ENCODE peak calls at places on chromosomes 1 and 21, in eight cellular contexts. Q, M, G, R, E, X, T and U are unnamed samples.

GRCh38 chr1:1788646-1789431 is 10.6 kb upstream of the NADK start:
- DNase-seq in G (peak; percentile 50), E (peak; percentile 58), M (no peak), X (peak; percentile 44), Q (no peak), R (peak; percentile 21), T (no peak), U (no peak)

GRCh38 chr1:29122987-29123870 is 474 bp downstream of the TMEM200B start:
- DNase-seq in G (no peak), M (no peak), Q (no peak), R (no peak), X (peak; percentile 36), E (peak; percentile 58), T (no peak), U (peak; percentile 57)

GRCh38 chr1:181264843-181265242 is 176.3 kb downstream of the IER5 start:
- DNase-seq in E (no peak), R (no peak), M (no peak), X (no peak), T (no peak), G (no peak), Q (no peak), U (no peak)

GRCh38 chr1:232622378-232622777 is 7.6 kb downstream of the SIPA1L2 start:
- DNase-seq in G (no peak), T (no peak), M (no peak), Q (no peak), R (no peak), X (no peak), E (no peak), U (no peak)

GRCh38 chr1:63557365-63557987 is 34.2 kb downstream of the EFCAB7 start:
- DNase-seq in G (no peak), M (no peak), T (no peak), Q (peak; percentile 54), R (peak; percentile 43), X (peak; percentile 72), E (peak; percentile 69), U (peak; percentile 24)

GRCh38 chr1:42523171-42523570 is 60.1 kb downstream of the CCDC30 start:
- DNase-seq in R (no peak), G (no peak), X (no peak), M (no peak), T (no peak), Q (no peak), E (no peak), U (no peak)

GRCh38 chr1:244678687-244679086 is 25.8 kb downstream of the DESI2 start:
- DNase-seq in X (no peak), E (peak; percentile 61), G (no peak), R (no peak), T (no peak), M (no peak), Q (no peak), U (no peak)

GRCh38 chr1:101483982-101484381 is 247.2 kb downstream of the S1PR1 start:
- DNase-seq in R (no peak), M (no peak), Q (no peak), T (no peak), X (no peak), G (no peak), E (no peak), U (no peak)

GRCh38 chr21:28317177-28317950 is 675.3 kb downstream of the LTN1 start:
- DNase-seq in G (no peak), R (no peak), T (no peak), X (peak; percentile 62), Q (no peak), M (no peak), E (peak; percentile 14), U (no peak)

GRCh38 chr1:246797597-246797996 is 73.4 kb downstream of the SCCPDH start:
- DNase-seq in T (no peak), R (no peak), Q (no peak), G (no peak), X (no peak), M (no peak), E (no peak), U (no peak)

DNA sequence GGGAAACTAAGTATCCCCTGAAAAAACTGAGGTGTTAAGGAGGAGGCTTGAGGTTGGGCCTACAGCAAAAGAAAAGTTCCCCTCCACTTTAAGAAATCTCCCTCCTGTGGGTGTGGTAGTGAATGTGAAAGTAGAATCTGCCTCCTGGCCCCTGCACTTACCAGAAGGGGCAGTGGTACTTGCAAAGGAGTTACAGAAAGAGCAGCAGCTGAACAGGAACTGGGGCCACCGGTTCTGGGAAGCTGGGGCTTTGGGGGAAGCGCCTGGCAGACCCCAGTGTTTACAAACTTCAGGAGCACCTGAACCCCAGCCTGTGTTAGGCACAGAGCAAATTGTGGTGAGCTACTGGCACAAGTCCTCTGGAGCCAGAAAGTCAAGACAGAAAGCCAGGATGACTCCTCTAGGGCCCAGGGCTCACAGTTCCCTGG is 250.2 kb upstream of the FGGY start:
- DNase-seq in E (peak; percentile 30), R (no peak), G (no peak), X (peak; percentile 48), T (no peak), Q (no peak), M (no peak), U (peak; percentile 69)
- TF ChIP-seq CTCF in E (peak; percentile 14), R (no peak), G (peak; percentile 28), X (peak; percentile 49), T (no peak), Q (no peak), M (no peak), U (peak; percentile 25)

DNA sequence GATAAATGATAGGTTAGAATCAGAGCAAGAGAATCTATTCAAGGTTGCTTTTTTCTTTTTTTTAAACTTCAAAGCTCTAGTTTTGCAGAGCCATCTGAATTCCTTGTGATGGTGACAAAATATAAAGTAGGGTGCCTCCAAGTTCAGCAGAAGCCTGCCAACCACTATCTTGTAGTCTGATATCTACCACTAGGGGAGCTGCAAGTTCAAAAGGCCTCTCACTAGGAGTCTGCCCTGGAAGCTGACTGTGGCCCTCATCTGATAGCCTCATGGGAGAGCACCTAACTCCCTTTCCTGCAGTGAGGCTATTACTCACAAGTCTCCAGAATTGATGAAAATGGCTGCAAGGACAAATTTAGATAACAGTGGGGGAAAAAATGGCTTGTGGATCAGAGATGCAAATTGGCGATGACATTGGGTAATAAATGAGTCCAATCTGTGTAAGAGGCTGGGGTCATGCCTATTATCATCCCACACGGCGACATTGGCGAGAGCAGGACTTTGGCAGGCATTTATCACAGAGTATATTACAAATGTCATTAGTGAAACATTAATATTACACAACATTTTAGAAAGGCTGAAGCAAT is 10.7 kb upstream of the ZP4 start:
- DNase-seq in X (no peak), R (no peak), G (no peak), E (no peak), Q (peak; percentile 11), T (no peak), M (no peak), U (peak; percentile 22)
- TF ChIP-seq CTCF in X (no peak), R (peak; percentile 66), G (no peak), E (peak; percentile 34), Q (peak; percentile 46), T (no peak), M (peak; percentile 11), U (peak; percentile 37)

GRCh38 chr1:215677112-215677511 is 110.0 kb downstream of the KCTD3 start:
- DNase-seq in M (no peak), R (no peak), T (no peak), E (no peak), X (no peak), Q (no peak), G (no peak), U (no peak)
- TF ChIP-seq CTCF in M (no peak), R (no peak), T (no peak), E (no peak), X (no peak), Q (peak; percentile 17), G (no peak), U (no peak)

DNA sequence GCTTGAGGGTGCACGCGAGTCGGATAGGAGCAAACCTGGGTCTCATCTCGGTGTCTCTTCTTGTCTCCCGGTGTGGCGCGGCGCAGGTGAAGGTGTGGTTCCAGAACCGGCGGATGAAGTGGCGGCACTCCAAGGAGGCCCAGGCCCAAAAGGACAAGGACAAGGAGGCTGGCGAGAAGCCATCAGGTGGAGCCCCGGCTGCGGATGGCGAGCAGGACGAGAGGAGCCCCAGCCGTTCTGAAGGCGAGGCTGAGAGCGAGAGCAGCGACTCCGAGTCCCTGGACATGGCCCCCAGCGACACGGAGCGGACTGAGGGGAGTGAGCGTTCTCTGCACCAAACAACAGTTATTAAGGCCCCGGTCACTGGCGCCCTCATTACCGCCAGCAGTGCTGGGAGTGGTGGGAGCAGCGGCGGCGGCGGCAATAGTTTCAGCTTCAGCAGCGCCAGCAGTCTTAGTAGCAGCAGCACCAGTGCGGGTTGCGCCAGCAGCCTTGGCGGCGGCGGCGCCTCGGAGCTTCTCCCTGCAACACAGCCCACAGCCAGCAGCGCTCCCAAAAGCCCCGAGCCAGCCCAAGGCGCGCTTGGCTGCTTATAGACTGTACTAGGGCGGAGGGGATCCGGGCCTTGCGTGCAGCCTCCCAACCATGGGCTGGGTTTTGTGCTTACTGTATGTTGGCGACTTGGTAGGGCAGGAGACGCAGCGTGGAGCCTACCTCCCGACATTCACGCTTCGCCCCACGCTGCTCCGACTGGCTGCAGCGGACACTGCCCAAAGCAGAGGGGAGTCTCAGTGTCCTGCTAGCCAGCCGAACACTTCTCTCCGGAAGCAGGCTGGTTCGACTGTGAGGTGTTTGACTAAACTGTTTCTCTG is 5.1 kb downstream of the HLX start:
- DNase-seq in X (peak; percentile 42), E (peak; percentile 58), R (no peak), T (no peak), M (no peak), G (no peak), Q (peak; percentile 21), U (peak; percentile 11)
- TF ChIP-seq CTCF in X (no peak), E (no peak), R (no peak), T (no peak), M (no peak), G (no peak), Q (no peak), U (no peak)

DNA sequence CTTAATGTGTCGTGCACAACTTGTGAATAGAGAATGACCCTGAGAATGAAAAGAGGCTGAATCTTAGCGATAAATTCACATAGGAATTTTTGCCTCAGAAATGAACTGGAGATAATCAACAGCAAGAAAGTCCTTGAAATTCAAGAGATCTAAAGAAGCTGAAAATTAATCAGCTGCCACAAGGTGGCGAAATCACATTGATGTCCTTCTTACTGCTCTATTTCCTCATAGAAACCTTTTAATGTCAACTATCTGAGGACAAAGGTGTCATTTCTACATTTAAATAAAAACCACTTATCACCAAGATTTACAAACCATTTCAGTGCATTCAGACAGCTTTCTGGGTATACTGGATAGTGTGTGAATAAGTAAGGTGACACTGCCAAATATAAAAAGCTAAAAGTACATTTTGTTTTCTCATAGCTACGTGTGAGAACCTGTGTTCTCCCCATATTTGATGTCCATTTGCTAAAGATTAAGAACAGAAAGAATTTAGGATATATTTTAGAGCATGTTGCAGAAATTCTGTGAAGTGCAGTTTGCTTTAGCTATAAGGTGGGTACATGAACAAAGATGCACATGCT is 485.3 kb upstream of the PTBP2 start:
- DNase-seq in R (peak; percentile 20), T (no peak), E (peak; percentile 85), Q (peak; percentile 69), M (no peak), X (peak; percentile 88), G (no peak), U (peak; percentile 23)
- TF ChIP-seq CTCF in R (peak; percentile 84), T (peak; percentile 23), E (peak; percentile 63), Q (peak; percentile 72), M (peak; percentile 62), X (peak; percentile 54), G (peak; percentile 64), U (peak; percentile 39)

DNA sequence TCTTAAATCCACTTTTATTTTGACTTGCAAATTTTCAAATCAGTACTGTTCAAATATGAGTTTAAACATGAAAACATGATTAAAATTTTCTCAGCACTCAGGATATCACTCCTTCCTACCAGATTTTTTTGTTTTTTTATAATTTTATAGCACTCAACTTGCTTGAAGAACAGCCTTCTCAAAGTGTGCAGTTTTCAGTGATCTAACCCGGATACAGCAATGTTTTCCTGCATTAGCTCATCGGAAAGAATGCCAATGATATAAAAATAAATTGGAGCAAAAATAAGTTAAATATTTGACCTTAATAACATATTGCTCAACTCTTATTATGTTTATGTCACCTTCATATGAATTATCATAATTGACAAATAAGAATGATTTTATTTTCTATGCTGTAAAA is 766.8 kb downstream of the USP25 start:
- DNase-seq in Q (no peak), E (no peak), M (no peak), G (no peak), X (no peak), T (no peak), R (no peak), U (no peak)
- TF ChIP-seq CTCF in Q (no peak), E (no peak), M (no peak), G (no peak), X (no peak), T (no peak), R (no peak), U (no peak)